ENCODE peak calls at places on chromosome 4, in four cellular contexts. P, C, U and T are unnamed samples.

GRCh38 chr4:70178075-70178660 is 17.4 kb upstream of the ODAM start:
- DNase-seq in U (no peak), P (no peak), C (no peak), T (no peak)

GRCh38 chr4:186097386-186097785 is 7.1 kb upstream of the FAM149A start:
- DNase-seq in U (no peak), C (no peak), P (no peak), T (no peak)

GRCh38 chr4:107258359-107258758 is 222.2 kb upstream of the DKK2 start:
- DNase-seq in C (no peak), U (no peak), P (no peak), T (no peak)

GRCh38 chr4:166066936-166067335 is 193.9 kb downstream of the TLL1 start:
- DNase-seq in U (no peak), C (no peak), P (no peak), T (no peak)

GRCh38 chr4:151804821-151805220 is 44.0 kb upstream of the GATB start:
- DNase-seq in P (no peak), C (no peak), U (no peak), T (no peak)

GRCh38 chr4:24032371-24032989 is 142.6 kb upstream of the PPARGC1A start:
- DNase-seq in C (no peak), U (peak), P (peak), T (peak)

GRCh38 chr4:84672177-84672576 is 89.2 kb downstream of the CDS1 start:
- DNase-seq in P (no peak), U (no peak), C (no peak), T (no peak)

GRCh38 chr4:109298279-109299010 is 4.0 kb downstream of the COL25A1 start:
- DNase-seq in C (peak), U (no peak), P (peak), T (peak)

GRCh38 chr4:76174216-76174615 is 26.0 kb upstream of the NUP54 start:
- DNase-seq in U (no peak), P (no peak), C (no peak), T (no peak)

GRCh38 chr4:24559032-24559821 is 25.1 kb downstream of the DHX15 start:
- DNase-seq in U (no peak), P (no peak), C (no peak), T (no peak)

GRCh38 chr4:76198411-76199237 is 15.0 kb downstream of the SCARB2 start:
- DNase-seq in P (peak), C (no peak), U (no peak), T (peak)

GRCh38 chr4:30720021-30720655 is at the start of gene PCDH7:
- DNase-seq in U (no peak), C (no peak), P (no peak), T (peak)

GRCh38 chr4:147103403-147103946 is 157.8 kb upstream of the TTC29 start:
- DNase-seq in P (no peak), U (no peak), C (no peak), T (no peak)

GRCh38 chr4:37383579-37384229 is 139.2 kb downstream of the NWD2 start:
- DNase-seq in U (peak), P (peak), C (peak), T (peak)

GRCh38 chr4:7816771-7817170 is 122.9 kb downstream of the AFAP1 start:
- DNase-seq in C (no peak), P (no peak), U (no peak), T (no peak)
- TF ChIP-seq ELF1 in C (no peak), P (no peak), U (no peak), T (no peak)

GRCh38 chr4:5051210-5051691 is at the start of gene STK32B:
- DNase-seq in P (peak), C (no peak), U (no peak), T (peak)
- TF ChIP-seq ELF1 in P (no peak), C (no peak), U (no peak), T (no peak)

GRCh38 chr4:6466756-6467381 is 5.5 kb downstream of the PPP2R2C start:
- DNase-seq in C (no peak), P (no peak), U (no peak), T (no peak)

GRCh38 chr4:6467600-6467999 is 4.8 kb downstream of the PPP2R2C start:
- DNase-seq in P (no peak), U (no peak), C (no peak), T (no peak)

GRCh38 chr4:6464842-6465588 is 7.4 kb downstream of the PPP2R2C start:
- DNase-seq in U (no peak), C (no peak), P (peak), T (peak)

GRCh38 chr4:6463311-6464289 is 8.8 kb downstream of the PPP2R2C start:
- DNase-seq in C (no peak), P (no peak), U (no peak), T (no peak)

GRCh38 chr4:6465985-6466384 is 6.4 kb downstream of the PPP2R2C start:
- DNase-seq in P (no peak), U (no peak), C (no peak), T (peak)
- TF ChIP-seq ELF1 in P (no peak), U (no peak), C (no peak), T (no peak)

GRCh38 chr4:78057135-78057599 is at the start of gene FRAS1:
- DNase-seq in C (no peak), P (no peak), U (peak), T (peak)

GRCh38 chr4:78058591-78059523 is 1.7 kb downstream of the FRAS1 start:
- DNase-seq in P (no peak), U (peak), C (no peak), T (peak)

GRCh38 chr4:78059524-78059889 is 2.4 kb downstream of the FRAS1 start:
- DNase-seq in U (peak), P (peak), C (peak), T (peak)

GRCh38 chr4:78056265-78057129 is 626 bp upstream of the FRAS1 start:
- DNase-seq in U (peak), P (peak), C (peak), T (peak)

DNA sequence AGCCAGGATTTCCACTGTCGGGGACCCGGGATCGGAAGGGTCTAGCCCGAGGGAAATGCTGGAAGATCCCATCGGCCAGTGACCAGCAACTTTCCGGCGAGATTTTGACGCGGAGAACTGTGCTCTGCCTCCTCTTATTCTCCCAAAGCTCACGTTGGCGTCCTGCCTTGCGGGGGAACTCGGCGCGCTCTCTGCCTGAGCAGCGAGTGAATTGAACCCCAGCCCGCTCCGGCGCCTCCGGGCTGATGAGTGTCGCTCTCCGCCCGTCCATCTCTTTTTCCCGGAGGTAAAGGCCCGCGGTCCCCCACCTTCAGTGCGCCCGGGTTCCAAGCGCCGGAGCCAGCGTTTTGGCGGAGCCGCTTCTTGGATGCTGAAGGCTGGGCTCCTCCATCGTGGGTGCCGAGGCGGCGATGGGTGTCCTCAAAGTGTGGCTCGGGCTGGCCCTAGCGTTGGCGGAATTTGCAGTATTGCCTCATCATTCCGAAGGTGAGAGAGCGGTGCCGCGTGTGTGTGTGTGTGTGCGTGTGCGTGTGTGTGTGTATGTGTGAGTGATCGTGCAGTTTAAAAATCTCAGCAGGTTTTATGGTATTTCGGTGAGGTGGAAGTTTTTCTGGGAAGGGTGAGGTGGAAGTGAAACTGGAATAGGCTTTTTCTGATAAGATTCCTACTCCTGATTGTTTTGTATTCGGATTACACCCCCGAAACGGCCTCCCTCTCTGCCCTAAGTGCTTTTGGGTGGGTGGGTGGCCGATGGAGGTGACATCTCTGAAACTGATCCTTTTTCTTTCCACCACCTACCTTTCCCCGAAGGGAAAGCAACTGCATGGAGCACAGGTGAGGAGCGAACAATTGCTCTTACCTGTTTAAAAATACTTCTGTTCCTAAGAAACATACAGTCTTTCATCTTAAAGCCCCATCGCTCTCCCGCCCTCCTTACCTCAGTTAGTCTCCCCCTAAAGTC is 757 bp downstream of the FRAS1 start:
- DNase-seq in U (peak), P (no peak), C (no peak), T (peak)
- TF ChIP-seq ELF1 in U (no peak), P (no peak), C (no peak), T (no peak)

DNA sequence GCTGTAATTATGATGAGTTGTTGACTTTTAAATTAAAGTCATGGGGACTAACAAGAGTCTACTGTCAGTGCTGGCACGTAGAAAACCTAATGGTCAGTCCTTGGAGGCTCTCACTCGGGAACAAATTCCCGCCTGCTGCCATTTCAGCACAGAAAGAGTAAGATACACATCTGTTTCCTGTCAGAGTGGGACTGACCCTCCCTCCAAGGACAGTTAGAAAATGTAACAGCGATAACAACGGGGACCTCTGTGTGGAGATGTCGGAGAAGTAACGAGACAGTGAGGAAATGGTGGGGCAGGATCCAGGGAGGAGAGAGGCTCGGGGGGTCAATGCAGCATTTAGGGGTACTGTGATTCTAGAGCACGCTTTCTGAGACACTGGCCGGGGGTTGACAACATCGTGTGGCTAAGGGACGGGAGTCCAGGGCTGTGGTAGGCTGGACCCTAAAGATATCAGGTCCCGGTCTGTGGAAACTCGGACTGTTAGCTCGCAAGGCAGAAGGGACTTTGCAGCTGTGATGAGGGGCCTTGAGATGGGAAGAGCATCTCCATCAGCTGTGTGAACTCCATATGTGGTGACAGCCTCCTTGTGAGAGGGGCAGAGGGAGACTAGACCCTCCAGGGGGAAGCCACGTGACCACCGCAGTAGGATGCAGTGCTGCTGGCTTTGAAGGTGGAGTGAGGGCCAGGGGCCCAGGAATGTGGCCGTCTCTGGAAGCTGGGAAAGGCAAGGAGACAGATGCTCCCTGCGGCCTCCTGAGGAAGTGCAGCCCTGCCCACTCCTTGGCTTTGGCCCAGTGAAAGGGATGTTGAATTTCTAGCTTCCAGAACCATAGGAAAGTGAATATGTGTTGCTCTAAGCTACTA is 35.8 kb upstream of the SORCS2 start:
- DNase-seq in U (no peak), C (no peak), P (no peak), T (peak)
- TF ChIP-seq ELF1 in U (no peak), C (no peak), P (no peak), T (no peak)